ENCODE peak calls at places on chromosomes 2 and 18, in nine cellular contexts. One of them, this sample, is unnamed.

GRCh38 chr18:13136689-13137040 is 81.9 kb upstream of the LDLRAD4 start:
- DNase-seq in hepatocyte: no peak
- DNase-seq in tibial artery: no peak
- DNase-seq in neural progenitor cell: no peak
- DNase-seq in AG10803: no peak
- DNase-seq in endothelial cell of umbilical vein: peak
- DNase-seq in activated CD8-positive, alpha-beta T cell treated with anti-CD3 and anti-CD28 coated beads for 36 hours: no peak
- DNase-seq in spleen: no peak
- DNase-seq in choroid plexus epithelial cell: no peak
- DNase-seq in this sample: no peak

GRCh38 chr2:62934501-62934900 is 116.1 kb upstream of the OTX1 start:
- DNase-seq in endothelial cell of umbilical vein: no peak
- DNase-seq in AG10803: peak
- DNase-seq in neural progenitor cell: no peak
- DNase-seq in hepatocyte: no peak
- DNase-seq in spleen: no peak
- DNase-seq in choroid plexus epithelial cell: peak
- DNase-seq in activated CD8-positive, alpha-beta T cell treated with anti-CD3 and anti-CD28 coated beads for 36 hours: no peak
- DNase-seq in tibial artery: no peak
- DNase-seq in this sample: no peak

GRCh38 chr2:72035518-72036172 is 112.0 kb downstream of the CYP26B1 start:
- DNase-seq in tibial artery: no peak
- DNase-seq in endothelial cell of umbilical vein: peak
- DNase-seq in spleen: peak
- DNase-seq in neural progenitor cell: no peak
- DNase-seq in choroid plexus epithelial cell: peak
- DNase-seq in hepatocyte: no peak
- DNase-seq in activated CD8-positive, alpha-beta T cell treated with anti-CD3 and anti-CD28 coated beads for 36 hours: no peak
- DNase-seq in AG10803: peak
- DNase-seq in this sample: no peak

GRCh38 chr2:95024960-95025405 is 525 bp upstream of the MAL start:
- DNase-seq in endothelial cell of umbilical vein: no peak
- DNase-seq in hepatocyte: no peak
- DNase-seq in spleen: no peak
- DNase-seq in activated CD8-positive, alpha-beta T cell treated with anti-CD3 and anti-CD28 coated beads for 36 hours: peak
- DNase-seq in AG10803: no peak
- DNase-seq in neural progenitor cell: no peak
- DNase-seq in choroid plexus epithelial cell: no peak
- DNase-seq in tibial artery: no peak
- DNase-seq in this sample: no peak

GRCh38 chr18:14974576-14974975 is 226.6 kb downstream of the ANKRD30B start:
- DNase-seq in tibial artery: no peak
- DNase-seq in activated CD8-positive, alpha-beta T cell treated with anti-CD3 and anti-CD28 coated beads for 36 hours: no peak
- DNase-seq in endothelial cell of umbilical vein: peak
- DNase-seq in hepatocyte: no peak
- DNase-seq in neural progenitor cell: no peak
- DNase-seq in AG10803: peak
- DNase-seq in spleen: no peak
- DNase-seq in choroid plexus epithelial cell: no peak
- DNase-seq in this sample: no peak

GRCh38 chr2:96159084-96159830 is 14.0 kb upstream of the DUSP2 start:
- DNase-seq in hepatocyte: no peak
- DNase-seq in choroid plexus epithelial cell: no peak
- DNase-seq in AG10803: no peak
- DNase-seq in neural progenitor cell: no peak
- DNase-seq in activated CD8-positive, alpha-beta T cell treated with anti-CD3 and anti-CD28 coated beads for 36 hours: peak
- DNase-seq in spleen: peak
- DNase-seq in tibial artery: no peak
- DNase-seq in endothelial cell of umbilical vein: no peak
- DNase-seq in this sample: peak

GRCh38 chr2:169069341-169069740 is at the start of gene DHRS9:
- DNase-seq in hepatocyte: peak
- DNase-seq in neural progenitor cell: no peak
- DNase-seq in AG10803: no peak
- DNase-seq in tibial artery: no peak
- DNase-seq in choroid plexus epithelial cell: peak
- DNase-seq in endothelial cell of umbilical vein: peak
- DNase-seq in activated CD8-positive, alpha-beta T cell treated with anti-CD3 and anti-CD28 coated beads for 36 hours: peak
- DNase-seq in spleen: peak
- DNase-seq in this sample: no peak

GRCh38 chr2:7612969-7613368 is 695.8 kb downstream of the RNF144A start:
- DNase-seq in AG10803: peak
- DNase-seq in choroid plexus epithelial cell: peak
- DNase-seq in spleen: no peak
- DNase-seq in tibial artery: no peak
- DNase-seq in activated CD8-positive, alpha-beta T cell treated with anti-CD3 and anti-CD28 coated beads for 36 hours: no peak
- DNase-seq in hepatocyte: no peak
- DNase-seq in neural progenitor cell: no peak
- DNase-seq in endothelial cell of umbilical vein: no peak
- DNase-seq in this sample: no peak

GRCh38 chr2:1872602-1873183 is 128.4 kb upstream of the PXDN start:
- DNase-seq in neural progenitor cell: no peak
- DNase-seq in tibial artery: no peak
- DNase-seq in choroid plexus epithelial cell: no peak
- DNase-seq in hepatocyte: no peak
- DNase-seq in activated CD8-positive, alpha-beta T cell treated with anti-CD3 and anti-CD28 coated beads for 36 hours: no peak
- DNase-seq in spleen: no peak
- DNase-seq in endothelial cell of umbilical vein: no peak
- DNase-seq in AG10803: no peak
- DNase-seq in this sample: no peak

GRCh38 chr2:61328707-61329251 is 142.1 kb downstream of the USP34 start:
- DNase-seq in hepatocyte: peak
- DNase-seq in endothelial cell of umbilical vein: peak
- DNase-seq in tibial artery: no peak
- DNase-seq in AG10803: peak
- DNase-seq in spleen: no peak
- DNase-seq in neural progenitor cell: no peak
- DNase-seq in choroid plexus epithelial cell: no peak
- DNase-seq in activated CD8-positive, alpha-beta T cell treated with anti-CD3 and anti-CD28 coated beads for 36 hours: no peak
- DNase-seq in this sample: peak

GRCh38 chr2:112765251-112765650 is 842 bp upstream of the CKAP2L start:
- DNase-seq in tibial artery: no peak
- DNase-seq in hepatocyte: no peak
- DNase-seq in choroid plexus epithelial cell: no peak
- DNase-seq in AG10803: no peak
- DNase-seq in activated CD8-positive, alpha-beta T cell treated with anti-CD3 and anti-CD28 coated beads for 36 hours: no peak
- DNase-seq in spleen: no peak
- DNase-seq in neural progenitor cell: no peak
- DNase-seq in endothelial cell of umbilical vein: no peak
- DNase-seq in this sample: no peak

GRCh38 chr2:112772322-112772721 is 7.9 kb upstream of the CKAP2L start:
- DNase-seq in choroid plexus epithelial cell: no peak
- DNase-seq in AG10803: no peak
- DNase-seq in tibial artery: no peak
- DNase-seq in spleen: no peak
- DNase-seq in activated CD8-positive, alpha-beta T cell treated with anti-CD3 and anti-CD28 coated beads for 36 hours: no peak
- DNase-seq in neural progenitor cell: no peak
- DNase-seq in endothelial cell of umbilical vein: no peak
- DNase-seq in hepatocyte: no peak
- DNase-seq in this sample: no peak

GRCh38 chr2:112767693-112768380 is 3.4 kb upstream of the CKAP2L start:
- DNase-seq in neural progenitor cell: no peak
- DNase-seq in spleen: no peak
- DNase-seq in AG10803: no peak
- DNase-seq in endothelial cell of umbilical vein: peak
- DNase-seq in activated CD8-positive, alpha-beta T cell treated with anti-CD3 and anti-CD28 coated beads for 36 hours: no peak
- DNase-seq in choroid plexus epithelial cell: peak
- DNase-seq in tibial artery: no peak
- DNase-seq in hepatocyte: no peak
- DNase-seq in this sample: no peak

GRCh38 chr2:112764071-112765044 is at the start of gene CKAP2L:
- DNase-seq in spleen: peak
- DNase-seq in tibial artery: peak
- DNase-seq in choroid plexus epithelial cell: peak
- DNase-seq in activated CD8-positive, alpha-beta T cell treated with anti-CD3 and anti-CD28 coated beads for 36 hours: peak
- DNase-seq in hepatocyte: peak
- DNase-seq in AG10803: peak
- DNase-seq in neural progenitor cell: peak
- DNase-seq in endothelial cell of umbilical vein: peak
- DNase-seq in this sample: peak

DNA sequence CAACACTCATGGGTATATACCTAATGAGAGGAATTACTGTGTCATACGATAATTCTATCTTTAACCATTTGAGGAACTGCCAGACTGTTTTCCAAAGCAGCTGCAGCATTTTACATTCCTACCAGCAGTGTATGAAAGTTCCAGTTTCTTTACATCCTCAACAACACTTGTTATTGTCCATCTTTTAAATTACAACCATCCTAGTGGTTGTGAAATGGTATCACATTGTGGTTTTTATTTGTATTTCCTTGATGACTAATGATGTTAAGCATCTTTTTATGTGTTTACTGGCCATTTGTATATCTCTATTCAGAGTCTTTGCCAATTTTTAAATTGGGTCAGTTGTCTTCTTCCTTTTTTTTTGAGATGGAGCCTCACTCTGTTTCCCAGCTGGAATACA is 4.0 kb upstream of the CKAP2L start:
- DNase-seq in hepatocyte: no peak
- DNase-seq in AG10803: peak
- DNase-seq in spleen: no peak
- DNase-seq in activated CD8-positive, alpha-beta T cell treated with anti-CD3 and anti-CD28 coated beads for 36 hours: no peak
- DNase-seq in tibial artery: no peak
- DNase-seq in choroid plexus epithelial cell: peak
- DNase-seq in endothelial cell of umbilical vein: no peak
- DNase-seq in neural progenitor cell: no peak
- DNase-seq in this sample: no peak
- TF ChIP-seq CTCF in hepatocyte: no peak
- TF ChIP-seq CTCF in AG10803: peak
- TF ChIP-seq CTCF in spleen: no peak
- TF ChIP-seq CTCF in activated CD8-positive, alpha-beta T cell treated with anti-CD3 and anti-CD28 coated beads for 36 hours: no peak
- TF ChIP-seq CTCF in tibial artery: no peak
- TF ChIP-seq CTCF in choroid plexus epithelial cell: no peak
- TF ChIP-seq CTCF in endothelial cell of umbilical vein: no peak
- TF ChIP-seq CTCF in neural progenitor cell: no peak
- TF ChIP-seq CTCF in this sample: no peak

GRCh38 chr2:38446418-38446817 is 69.3 kb upstream of the ATL2 start:
- DNase-seq in choroid plexus epithelial cell: no peak
- DNase-seq in hepatocyte: no peak
- DNase-seq in activated CD8-positive, alpha-beta T cell treated with anti-CD3 and anti-CD28 coated beads for 36 hours: no peak
- DNase-seq in spleen: no peak
- DNase-seq in AG10803: no peak
- DNase-seq in tibial artery: no peak
- DNase-seq in endothelial cell of umbilical vein: no peak
- DNase-seq in neural progenitor cell: peak
- DNase-seq in this sample: no peak
- TF ChIP-seq CTCF in choroid plexus epithelial cell: no peak
- TF ChIP-seq CTCF in hepatocyte: peak
- TF ChIP-seq CTCF in activated CD8-positive, alpha-beta T cell treated with anti-CD3 and anti-CD28 coated beads for 36 hours: no peak
- TF ChIP-seq CTCF in spleen: no peak
- TF ChIP-seq CTCF in AG10803: peak
- TF ChIP-seq CTCF in tibial artery: peak
- TF ChIP-seq CTCF in endothelial cell of umbilical vein: no peak
- TF ChIP-seq CTCF in neural progenitor cell: no peak
- TF ChIP-seq CTCF in this sample: no peak

GRCh38 chr18:26157326-26157725 is 23.7 kb downstream of the PSMA8 start:
- DNase-seq in choroid plexus epithelial cell: no peak
- DNase-seq in AG10803: no peak
- DNase-seq in hepatocyte: no peak
- DNase-seq in activated CD8-positive, alpha-beta T cell treated with anti-CD3 and anti-CD28 coated beads for 36 hours: no peak
- DNase-seq in neural progenitor cell: no peak
- DNase-seq in tibial artery: no peak
- DNase-seq in spleen: no peak
- DNase-seq in endothelial cell of umbilical vein: no peak
- DNase-seq in this sample: no peak

GRCh38 chr18:26164571-26164970 is 30.9 kb downstream of the PSMA8 start:
- DNase-seq in hepatocyte: no peak
- DNase-seq in AG10803: no peak
- DNase-seq in activated CD8-positive, alpha-beta T cell treated with anti-CD3 and anti-CD28 coated beads for 36 hours: no peak
- DNase-seq in endothelial cell of umbilical vein: no peak
- DNase-seq in spleen: no peak
- DNase-seq in tibial artery: no peak
- DNase-seq in choroid plexus epithelial cell: no peak
- DNase-seq in neural progenitor cell: no peak
- DNase-seq in this sample: no peak

DNA sequence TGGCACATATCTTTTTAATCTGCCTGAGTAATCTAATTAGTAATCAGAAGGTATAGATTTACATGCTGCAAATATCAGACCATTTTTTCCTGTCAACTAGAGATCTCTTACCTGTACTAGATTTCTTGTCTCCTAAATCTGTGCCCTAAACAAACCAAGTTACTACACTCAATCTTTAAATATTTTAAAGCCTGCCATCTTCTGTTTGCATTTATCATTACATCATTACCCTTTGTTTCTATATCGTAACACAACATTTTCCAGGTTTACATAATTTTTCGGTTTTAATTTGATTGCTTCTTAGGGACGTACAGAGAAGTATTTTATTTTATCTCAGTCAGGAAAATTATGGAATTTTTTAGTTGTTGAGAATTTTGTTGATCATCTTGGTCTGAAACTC is 25.7 kb downstream of the PSMA8 start:
- DNase-seq in AG10803: no peak
- DNase-seq in choroid plexus epithelial cell: peak
- DNase-seq in tibial artery: no peak
- DNase-seq in activated CD8-positive, alpha-beta T cell treated with anti-CD3 and anti-CD28 coated beads for 36 hours: no peak
- DNase-seq in hepatocyte: no peak
- DNase-seq in spleen: no peak
- DNase-seq in endothelial cell of umbilical vein: peak
- DNase-seq in neural progenitor cell: no peak
- DNase-seq in this sample: no peak
- TF ChIP-seq CTCF in AG10803: peak
- TF ChIP-seq CTCF in choroid plexus epithelial cell: no peak
- TF ChIP-seq CTCF in tibial artery: no peak
- TF ChIP-seq CTCF in activated CD8-positive, alpha-beta T cell treated with anti-CD3 and anti-CD28 coated beads for 36 hours: peak
- TF ChIP-seq CTCF in hepatocyte: peak
- TF ChIP-seq CTCF in spleen: peak
- TF ChIP-seq CTCF in endothelial cell of umbilical vein: no peak
- TF ChIP-seq CTCF in neural progenitor cell: peak
- TF ChIP-seq CTCF in this sample: no peak

GRCh38 chr18:40159141-40160017 is 1795.7 kb upstream of the PIK3C3 start:
- DNase-seq in choroid plexus epithelial cell: peak
- DNase-seq in neural progenitor cell: peak
- DNase-seq in tibial artery: no peak
- DNase-seq in activated CD8-positive, alpha-beta T cell treated with anti-CD3 and anti-CD28 coated beads for 36 hours: no peak
- DNase-seq in hepatocyte: peak
- DNase-seq in spleen: no peak
- DNase-seq in AG10803: peak
- DNase-seq in endothelial cell of umbilical vein: peak
- DNase-seq in this sample: no peak
- TF ChIP-seq CTCF in choroid plexus epithelial cell: peak
- TF ChIP-seq CTCF in neural progenitor cell: peak
- TF ChIP-seq CTCF in tibial artery: peak
- TF ChIP-seq CTCF in activated CD8-positive, alpha-beta T cell treated with anti-CD3 and anti-CD28 coated beads for 36 hours: no peak
- TF ChIP-seq CTCF in hepatocyte: peak
- TF ChIP-seq CTCF in spleen: no peak
- TF ChIP-seq CTCF in AG10803: peak
- TF ChIP-seq CTCF in endothelial cell of umbilical vein: peak
- TF ChIP-seq CTCF in this sample: no peak

GRCh38 chr2:160377204-160377995 is 116.2 kb downstream of the RBMS1 start:
- DNase-seq in choroid plexus epithelial cell: peak
- DNase-seq in spleen: no peak
- DNase-seq in AG10803: no peak
- DNase-seq in hepatocyte: no peak
- DNase-seq in activated CD8-positive, alpha-beta T cell treated with anti-CD3 and anti-CD28 coated beads for 36 hours: no peak
- DNase-seq in endothelial cell of umbilical vein: no peak
- DNase-seq in tibial artery: no peak
- DNase-seq in neural progenitor cell: no peak
- DNase-seq in this sample: no peak
- TF ChIP-seq CTCF in choroid plexus epithelial cell: peak
- TF ChIP-seq CTCF in spleen: no peak
- TF ChIP-seq CTCF in AG10803: no peak
- TF ChIP-seq CTCF in hepatocyte: no peak
- TF ChIP-seq CTCF in activated CD8-positive, alpha-beta T cell treated with anti-CD3 and anti-CD28 coated beads for 36 hours: no peak
- TF ChIP-seq CTCF in endothelial cell of umbilical vein: peak
- TF ChIP-seq CTCF in tibial artery: no peak
- TF ChIP-seq CTCF in neural progenitor cell: peak
- TF ChIP-seq CTCF in this sample: no peak